ENCODE peak calls at places on chromosomes 3 and 15, in eight cellular contexts. K is CD8-positive, alpha-beta memory T cell; M is body of pancreas; N is GM12878; I is left lung; S is IMR-90; F is LNCaP clone FGC; H is mucosa of descending colon. E is an unnamed sample.
A peak's percentile ranks its signal among the peaks of the same experiment; 100 is the strongest.

GRCh38 chr15:22918056-22918455 is 62.1 kb downstream of the CYFIP1 start:
- DNase-seq in K (no peak), M (no peak), N (no peak), I (no peak), S (peak; percentile 45), F (no peak), H (no peak), E (no peak)

GRCh38 chr3:42847731-42848130 is 27.9 kb downstream of the CYP8B1 start:
- DNase-seq in K (no peak), M (no peak), N (no peak), I (no peak), S (no peak), F (no peak), H (no peak), E (no peak)

GRCh38 chr15:101458908-101459578 is 30.5 kb downstream of the PCSK6 start:
- DNase-seq in K (no peak), M (no peak), N (no peak), I (no peak), S (no peak), F (no peak), H (no peak), E (peak; percentile 45)

GRCh38 chr3:30628188-30628930 is 22.0 kb downstream of the TGFBR2 start:
- DNase-seq in K (no peak), M (no peak), N (no peak), I (no peak), S (no peak), F (no peak), H (no peak), E (no peak)

GRCh38 chr3:37653466-37653865 is 208.2 kb upstream of the CTDSPL start:
- DNase-seq in K (no peak), M (no peak), N (no peak), I (no peak), S (no peak), F (no peak), H (no peak), E (no peak)

GRCh38 chr3:141060287-141060686 is 9.1 kb downstream of the SPSB4 start:
- DNase-seq in K (no peak), M (no peak), N (no peak), I (no peak), S (no peak), F (no peak), H (no peak), E (no peak)

GRCh38 chr3:152384412-152384811 is 115.7 kb downstream of the MBNL1 start:
- DNase-seq in K (no peak), M (no peak), N (no peak), I (no peak), S (no peak), F (no peak), H (no peak), E (no peak)

GRCh38 chr3:186038360-186038759 is 70.5 kb downstream of the ETV5 start:
- DNase-seq in K (no peak), M (no peak), N (no peak), I (no peak), S (no peak), F (no peak), H (no peak), E (no peak)

GRCh38 chr3:77149382-77149781 is 109.5 kb downstream of the ROBO2 start:
- DNase-seq in K (no peak), M (no peak), N (no peak), I (no peak), S (no peak), F (no peak), H (no peak), E (no peak)

GRCh38 chr3:38548154-38548931 is 52.2 kb downstream of the EXOG start:
- DNase-seq in K (no peak), M (no peak), N (no peak), I (no peak), S (no peak), F (no peak), H (no peak), E (peak; percentile 56)

GRCh38 chr3:67655364-67656121 is 1.1 kb upstream of the SUCLG2 start:
- DNase-seq in K (peak; percentile 92), M (no peak), N (peak; percentile 57), I (peak; percentile 37), S (no peak), F (no peak), H (peak; percentile 50), E (peak; percentile 48)

GRCh38 chr15:30043211-30043655 is 39.5 kb upstream of the GOLGA8J start:
- DNase-seq in K (no peak), M (no peak), N (no peak), I (no peak), S (peak; percentile 29), F (peak; percentile 34), H (no peak), E (no peak)

GRCh38 chr3:50652709-50653108 is 22.0 kb upstream of the DOCK3 start:
- DNase-seq in K (peak; percentile 71), M (peak; percentile 24), N (peak; percentile 5), I (peak; percentile 44), S (peak; percentile 8), F (no peak), H (peak; percentile 64), E (peak; percentile 47)

GRCh38 chr15:87722941-87723691 is 533.4 kb downstream of the NTRK3 start:
- DNase-seq in K (no peak), M (no peak), N (no peak), I (no peak), S (peak; percentile 14), F (no peak), H (no peak), E (no peak)

GRCh38 chr3:139157161-139157932 is 112.7 kb upstream of the PRR23C start:
- DNase-seq in K (no peak), M (no peak), N (no peak), I (no peak), S (no peak), F (no peak), H (no peak), E (no peak)

GRCh38 chr15:86624261-86625036 is 544.8 kb downstream of the AGBL1 start:
- DNase-seq in K (peak; percentile 82), M (peak; percentile 29), N (no peak), I (peak; percentile 56), S (peak; percentile 6), F (peak; percentile 87), H (peak; percentile 80), E (peak; percentile 88)

GRCh38 chr3:118850687-118851086 is 184.0 kb downstream of the IGSF11 start:
- DNase-seq in K (no peak), M (no peak), N (no peak), I (no peak), S (no peak), F (no peak), H (no peak), E (no peak)

GRCh38 chr15:80854104-80854503 is 74.9 kb downstream of the CEMIP start:
- DNase-seq in K (no peak), M (no peak), N (no peak), I (no peak), S (no peak), F (no peak), H (no peak), E (no peak)

DNA sequence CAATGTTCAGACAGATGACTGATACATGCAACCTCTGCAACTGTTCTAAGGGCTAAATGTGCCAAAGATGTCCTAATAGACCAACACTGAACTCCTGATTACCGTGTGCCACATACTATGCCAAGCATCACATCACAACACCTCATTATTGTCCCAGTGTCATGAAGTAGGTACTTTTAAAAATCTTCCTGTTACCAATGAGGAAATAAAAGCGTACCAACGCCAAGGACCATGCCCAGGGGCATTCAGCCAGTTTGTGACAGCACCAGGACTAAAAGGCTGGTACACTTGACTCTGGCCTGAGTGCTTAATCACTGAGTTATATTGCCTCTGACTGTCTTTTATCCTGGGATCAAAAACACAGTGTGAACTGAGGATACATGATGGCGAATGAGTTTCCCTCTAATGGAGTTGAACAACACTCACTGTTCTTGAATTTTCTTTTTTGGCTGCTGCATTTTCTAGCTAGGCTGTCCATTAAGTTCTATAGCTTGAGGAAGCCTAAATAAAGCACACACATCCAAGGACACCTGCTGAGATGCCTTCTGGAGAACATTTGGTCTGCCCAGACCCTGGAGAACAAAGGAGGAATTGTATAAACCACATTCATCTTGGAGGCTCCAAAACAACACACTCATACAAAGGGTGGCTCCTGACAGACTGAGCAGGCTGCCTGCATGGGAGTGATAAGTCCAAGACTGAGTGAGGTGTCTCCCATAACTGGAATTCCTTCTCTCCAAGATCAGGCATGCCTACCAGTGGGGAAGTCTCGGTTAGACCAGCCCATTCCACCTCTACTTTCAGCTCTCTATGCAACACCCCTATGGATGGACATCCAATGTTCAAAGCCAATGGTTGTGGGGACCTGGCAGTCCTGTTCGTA is 126.7 kb upstream of the PRICKLE2 start:
- DNase-seq in K (no peak), M (peak; percentile 48), N (no peak), I (peak; percentile 44), S (peak; percentile 54), F (no peak), H (no peak), E (no peak)
- H3K4me3 ChIP-seq in K (no peak overlapping the region), M (no peak overlapping the region), N (no peak overlapping the region), I (no peak overlapping the region), S (no peak overlapping the region), F (no peak overlapping the region), H (no peak overlapping the region), E (no peak overlapping the region)

GRCh38 chr15:63192604-63193206 is 3.3 kb downstream of the RAB8B start:
- DNase-seq in K (no peak), M (no peak), N (no peak), I (no peak), S (no peak), F (no peak), H (no peak), E (no peak)
- H3K4me3 ChIP-seq in K (peak overlapping the region; percentile 46), M (no peak overlapping the region), N (peak overlapping the region; percentile 96), I (peak overlapping the region; percentile 68), S (no peak overlapping the region), F (no peak overlapping the region), H (no peak overlapping the region), E (no peak overlapping the region)

DNA sequence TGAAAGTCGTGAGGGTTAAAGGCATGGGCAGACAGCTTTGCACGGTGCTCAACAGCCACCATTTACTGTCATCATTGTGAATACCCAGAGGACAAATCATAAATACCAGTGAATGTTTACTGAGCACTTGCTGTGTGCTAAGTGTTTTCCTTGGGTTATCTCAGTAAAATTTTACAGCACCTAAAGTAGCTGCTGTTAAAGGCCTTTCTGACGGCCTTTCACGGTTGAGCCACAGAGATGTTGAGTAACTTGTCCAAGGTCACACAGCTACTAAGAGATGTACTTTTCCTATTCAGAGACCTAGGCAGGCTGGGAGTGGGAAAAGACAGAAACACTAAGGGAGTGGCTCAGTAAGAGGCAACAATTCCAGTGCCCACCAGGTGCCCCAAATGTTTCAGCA is 393 bp upstream of the CPNE9 start:
- DNase-seq in K (no peak), M (no peak), N (no peak), I (no peak), S (no peak), F (no peak), H (no peak), E (no peak)
- H3K4me3 ChIP-seq in K (no peak overlapping the region), M (no peak overlapping the region), N (no peak overlapping the region), I (no peak overlapping the region), S (no peak overlapping the region), F (no peak overlapping the region), H (no peak overlapping the region), E (no peak overlapping the region)

DNA sequence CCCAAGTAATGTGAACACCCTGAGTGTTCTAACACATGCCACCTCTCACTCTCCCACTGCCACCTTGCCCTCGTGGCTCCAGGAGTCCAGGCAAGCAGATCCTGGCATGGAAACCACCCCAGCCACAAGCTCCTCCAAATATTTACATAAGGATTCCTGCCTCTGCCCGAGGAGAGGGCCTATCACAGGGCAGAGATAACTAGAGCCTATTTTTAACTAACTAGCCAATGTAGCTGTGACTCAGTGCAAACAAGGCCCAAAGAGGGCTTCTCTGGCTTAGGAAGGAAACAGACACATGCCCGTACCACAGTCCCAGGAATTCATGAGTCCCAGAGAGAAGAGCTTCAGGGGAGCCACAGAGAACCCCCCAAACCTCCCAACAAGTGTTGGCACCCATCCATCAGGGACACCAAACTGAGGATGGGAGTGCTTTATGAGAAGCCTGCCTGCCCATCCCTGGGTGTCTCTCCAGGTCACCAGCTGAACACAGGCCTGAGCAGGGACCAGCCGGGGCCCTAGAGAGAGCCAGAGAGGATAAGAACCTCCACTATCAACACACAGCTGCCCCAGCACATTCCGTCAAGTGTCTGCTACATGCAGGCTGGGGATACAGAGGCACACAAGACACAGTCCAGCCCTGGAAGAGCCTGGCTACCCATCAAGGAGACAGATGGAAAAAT is 9.2 kb downstream of the FYCO1 start:
- DNase-seq in K (no peak), M (peak; percentile 92), N (no peak), I (peak; percentile 71), S (peak; percentile 87), F (peak; percentile 95), H (peak; percentile 47), E (no peak)
- H3K4me3 ChIP-seq in K (no peak overlapping the region), M (no peak overlapping the region), N (no peak overlapping the region), I (no peak overlapping the region), S (no peak overlapping the region), F (peak overlapping the region; percentile 6), H (no peak overlapping the region), E (peak overlapping the region; percentile 62)

E was measured in psoas muscle.